ENCODE peak calls at places on chromosomes 12 and 14, in six cellular contexts. A is bronchial epithelial cell, E is left cardiac atrium, N is MCF 10A, B is upper lobe of right lung, S is lower leg skin. U is an unnamed sample.
A peak's percentile ranks its signal among the peaks of the same experiment; 100 is the strongest.

GRCh38 chr12:24297516-24297915 is 348.0 kb upstream of the SOX5 start:
- DNase-seq in A (no peak), N (no peak), B (no peak), E (no peak), S (no peak), U (no peak)

GRCh38 chr12:27573972-27574371 is 50.0 kb downstream of the PPFIBP1 start:
- DNase-seq in A (peak; percentile 59), S (no peak), B (no peak), N (peak; percentile 82), E (no peak), U (no peak)

GRCh38 chr12:14007638-14008037 is 26.2 kb upstream of the GRIN2B start:
- DNase-seq in A (no peak), E (no peak), N (no peak), S (no peak), B (no peak), U (no peak)

GRCh38 chr12:130204441-130204840 is 42.2 kb downstream of the FZD10 start:
- DNase-seq in E (no peak), B (no peak), S (peak; percentile 72), A (no peak), N (peak; percentile 59), U (no peak)

GRCh38 chr12:93441111-93441616 is 583 bp downstream of the UBE2N start:
- DNase-seq in N (peak; percentile 30), S (peak; percentile 88), B (peak; percentile 77), A (no peak), E (peak; percentile 48), U (no peak)

GRCh38 chr12:121466800-121467637 is 67.1 kb downstream of the RNF34 start:
- DNase-seq in E (peak; percentile 92), S (peak; percentile 96), B (peak; percentile 96), N (peak; percentile 89), A (peak; percentile 66), U (peak; percentile 97)

GRCh38 chr12:104485651-104486341 is 29.0 kb downstream of the CHST11 start:
- DNase-seq in B (no peak), N (no peak), S (no peak), E (no peak), A (no peak), U (no peak)

GRCh38 chr12:59808317-59808910 is 212.6 kb downstream of the SLC16A7 start:
- DNase-seq in S (no peak), E (no peak), A (peak; percentile 43), B (no peak), N (peak; percentile 51), U (no peak)

GRCh38 chr12:13171921-13172859 is 24.3 kb upstream of the EMP1 start:
- DNase-seq in A (peak; percentile 82), S (peak; percentile 93), N (peak; percentile 91), E (peak; percentile 45), B (no peak), U (no peak)

GRCh38 chr12:30694971-30695326 is 720 bp downstream of the IPO8 start:
- DNase-seq in S (no peak), A (peak; percentile 40), B (peak; percentile 78), N (peak; percentile 56), E (peak; percentile 46), U (peak; percentile 50)

GRCh38 chr14:40859065-40859464 is 747.6 kb upstream of the LRFN5 start:
- DNase-seq in S (no peak), N (no peak), E (no peak), A (no peak), B (no peak), U (no peak)

GRCh38 chr12:110846615-110847566 is at the start of gene CCDC63:
- DNase-seq in N (no peak), A (no peak), B (peak; percentile 77), E (peak; percentile 61), S (peak; percentile 88), U (peak; percentile 79)

GRCh38 chr12:91367234-91367849 is 184.7 kb upstream of the DCN start:
- DNase-seq in S (no peak), B (no peak), E (no peak), N (peak; percentile 38), A (peak; percentile 21), U (no peak)

GRCh38 chr12:12979151-12979550 is 20.9 kb downstream of the HEBP1 start:
- DNase-seq in S (no peak), A (no peak), N (no peak), B (no peak), E (no peak), U (no peak)

GRCh38 chr12:122138181-122138580 is 35.8 kb downstream of the IL31 start:
- DNase-seq in A (no peak), B (no peak), S (no peak), N (no peak), E (no peak), U (no peak)

GRCh38 chr14:69298131-69299071 is 38.4 kb downstream of the GALNT16 start:
- DNase-seq in B (peak; percentile 33), S (peak; percentile 58), A (no peak), N (no peak), E (no peak), U (no peak)

GRCh38 chr12:57224973-57225679 is 4.4 kb upstream of the SHMT2 start:
- DNase-seq in S (no peak), B (peak; percentile 85), E (no peak), N (no peak), A (no peak), U (peak; percentile 58)

GRCh38 chr12:46921048-46921753 is 95.4 kb upstream of the SLC38A4 start:
- DNase-seq in B (no peak), S (no peak), N (peak; percentile 54), E (no peak), A (peak; percentile 91), U (no peak)

GRCh38 chr12:23944067-23944466 is 5.4 kb downstream of the SOX5 start:
- DNase-seq in A (no peak), E (no peak), S (no peak), N (no peak), B (no peak), U (no peak)

GRCh38 chr12:56160160-56160763 is 2.1 kb downstream of the MYL6 start:
- DNase-seq in N (no peak), E (no peak), B (no peak), A (peak; percentile 36), S (no peak), U (no peak)

GRCh38 chr14:61132894-61133293 is 148.2 kb downstream of the TMEM30B start:
- DNase-seq in E (no peak), A (no peak), B (no peak), S (no peak), N (no peak), U (no peak)

GRCh38 chr14:41144370-41144769 is 462.3 kb upstream of the LRFN5 start:
- DNase-seq in B (no peak), E (peak; percentile 10), A (no peak), N (peak; percentile 64), S (no peak), U (no peak)

GRCh38 chr14:96811265-96811664 is 14.1 kb downstream of the VRK1 start:
- DNase-seq in A (peak; percentile 85), E (no peak), B (no peak), N (peak; percentile 34), S (no peak), U (no peak)

GRCh38 chr12:59977779-59978178 is 381.9 kb downstream of the SLC16A7 start:
- DNase-seq in A (peak; percentile 11), E (no peak), B (no peak), S (no peak), N (no peak), U (no peak)

GRCh38 chr12:51351913-51352532 is 5.5 kb upstream of the CELA1 start:
- DNase-seq in B (no peak), N (peak; percentile 59), E (no peak), S (no peak), A (peak; percentile 33), U (peak; percentile 63)

GRCh38 chr12:13205809-13206559 is 9.5 kb downstream of the EMP1 start:
- DNase-seq in B (no peak), S (no peak), N (peak; percentile 98), A (peak; percentile 95), E (no peak), U (no peak)

GRCh38 chr12:110883251-110883650 is 36.5 kb downstream of the CCDC63 start:
- DNase-seq in N (no peak), B (no peak), A (no peak), S (no peak), E (no peak), U (no peak)

GRCh38 chr12:1581973-1582708 is 12.2 kb downstream of the FBXL14 start:
- DNase-seq in A (no peak), E (no peak), N (no peak), B (no peak), S (peak; percentile 57), U (no peak)

GRCh38 chr12:14216405-14217294 is 148.8 kb upstream of the ATF7IP start:
- DNase-seq in B (no peak), S (no peak), N (no peak), E (no peak), A (peak; percentile 44), U (no peak)

GRCh38 chr12:54958048-54958658 is 26.4 kb downstream of the TESPA1 start:
- DNase-seq in B (no peak), S (no peak), E (no peak), A (peak; percentile 75), N (peak; percentile 71), U (peak; percentile 41)

GRCh38 chr14:90518941-90519256 is 122.1 kb downstream of the CALM1 start:
- DNase-seq in E (no peak), N (peak; percentile 72), A (peak; percentile 23), S (no peak), B (no peak), U (no peak)

GRCh38 chr14:93186461-93186860 is 1.3 kb downstream of the LYSET start:
- DNase-seq in N (no peak), E (no peak), B (no peak), A (peak; percentile 23), S (no peak), U (no peak)

U was measured in BE2C.